ENCODE peak calls at places on chromosome 11, in four cellular contexts. J, C, I and D are unnamed samples. For H3K4me1, the result is how much of the 10 kb centered on the place peaks cover.

GRCh38 chr11:133946541-133947297 is 10.0 kb downstream of the IGSF9B start:
- DNase-seq in J (no peak), I (no peak), C (no peak), D (no peak)

GRCh38 chr11:121249039-121249663 is 43.4 kb upstream of the SC5D start:
- DNase-seq in I (peak), C (peak), J (no peak), D (no peak)

GRCh38 chr11:102410382-102410784 is 42.2 kb downstream of the TMEM123 start:
- DNase-seq in C (peak), J (no peak), I (no peak), D (no peak)

GRCh38 chr11:83033972-83034672 is 37.6 kb downstream of the RAB30 start:
- DNase-seq in J (no peak), I (no peak), C (peak), D (no peak)

GRCh38 chr11:125370561-125371389 is 125.3 kb downstream of the FEZ1 start:
- DNase-seq in C (no peak), I (no peak), J (no peak), D (no peak)

GRCh38 chr11:131351848-131352247 is 18.6 kb upstream of the NTM start:
- DNase-seq in J (no peak), C (no peak), I (no peak), D (no peak)

GRCh38 chr11:124481365-124482323 is 36.1 kb upstream of the OR8B8 start:
- DNase-seq in C (peak), I (no peak), J (no peak), D (peak)

GRCh38 chr11:62427630-62428233 is 8.9 kb downstream of the SCGB1A1 start:
- DNase-seq in J (no peak), I (no peak), C (peak), D (no peak)

GRCh38 chr11:109956124-109956793 is 136.9 kb upstream of the ZC3H12C start:
- DNase-seq in J (no peak), C (no peak), I (no peak), D (no peak)

GRCh38 chr11:124799384-124800225 is 601 bp downstream of the MSANTD2 start:
- DNase-seq in J (peak), C (peak), I (no peak), D (peak)

GRCh38 chr11:60780065-60780464 is 5.1 kb upstream of the MS4A10 start:
- DNase-seq in J (no peak), C (no peak), I (no peak), D (no peak)

GRCh38 chr11:70204466-70204799 is 1.3 kb downstream of the FADD start:
- DNase-seq in J (no peak), I (no peak), C (no peak), D (no peak)

GRCh38 chr11:3155216-3155615 is 9.9 kb downstream of the OSBPL5 start:
- DNase-seq in C (no peak), J (peak), I (no peak), D (no peak)

GRCh38 chr11:3153291-3153861 is 11.7 kb downstream of the OSBPL5 start:
- DNase-seq in I (peak), J (peak), C (peak), D (no peak)

GRCh38 chr11:3155691-3156258 is 9.3 kb downstream of the OSBPL5 start:
- DNase-seq in J (peak), C (peak), I (no peak), D (no peak)

GRCh38 chr11:3152471-3153110 is 12.5 kb downstream of the OSBPL5 start:
- DNase-seq in J (no peak), I (no peak), C (peak), D (no peak)

DNA sequence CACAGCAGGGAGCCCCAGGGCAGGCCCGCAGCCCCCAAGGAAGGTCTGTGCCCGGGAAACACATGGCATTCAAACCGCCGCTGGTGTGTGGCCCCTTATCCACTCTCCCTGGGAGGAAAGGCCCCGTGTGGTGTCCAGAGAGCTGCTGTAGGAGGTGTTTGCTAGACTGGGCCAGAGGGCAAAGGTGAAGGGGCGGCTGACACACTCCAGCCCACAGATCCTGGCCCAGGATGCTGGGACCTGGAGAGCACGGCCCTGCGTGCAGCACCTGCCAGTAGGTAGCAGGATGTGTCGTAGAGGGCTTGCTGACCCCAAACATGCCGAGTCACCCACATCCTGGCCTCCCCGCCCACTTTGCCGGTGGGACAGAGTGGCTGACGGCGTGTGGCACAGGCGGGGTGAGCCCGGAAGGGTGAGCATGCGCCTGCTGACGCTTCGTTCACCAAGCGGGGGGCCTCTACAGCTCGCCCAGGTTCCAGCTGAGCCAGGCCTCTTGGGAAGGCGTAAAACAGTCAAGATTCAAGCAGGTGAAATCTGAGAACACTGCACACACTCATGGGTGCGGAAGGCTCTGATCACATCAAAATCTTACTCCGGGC is 11.0 kb downstream of the OSBPL5 start:
- DNase-seq in I (no peak), C (peak), J (no peak), D (no peak)
- H3K4me1 ChIP-seq in I (half or more), C (under half), J (under half), D (under half)

DNA sequence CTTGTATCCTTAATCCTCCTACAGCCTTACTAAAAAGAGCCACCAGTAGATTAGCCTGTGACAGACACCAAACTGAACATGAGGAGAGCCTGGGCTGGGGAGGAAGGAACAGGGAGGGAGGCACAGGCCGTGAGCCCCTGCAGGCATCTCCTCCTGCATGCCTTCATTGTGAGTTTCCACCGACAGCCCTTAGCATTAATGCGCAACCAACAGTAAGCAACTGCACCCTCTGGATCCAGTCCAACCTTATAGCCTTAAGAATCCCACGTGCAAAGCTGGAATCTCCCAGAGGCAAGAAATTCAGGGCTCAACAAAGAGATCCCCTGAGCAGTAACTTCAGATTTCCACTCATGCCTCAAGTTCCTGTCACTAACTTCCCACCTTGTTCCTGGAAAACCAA is 84.6 kb downstream of the ETS1 start:
- DNase-seq in I (peak), J (no peak), C (peak), D (no peak)
- H3K4me1 ChIP-seq in I (half or more), J (half or more), C (half or more), D (under half)

DNA sequence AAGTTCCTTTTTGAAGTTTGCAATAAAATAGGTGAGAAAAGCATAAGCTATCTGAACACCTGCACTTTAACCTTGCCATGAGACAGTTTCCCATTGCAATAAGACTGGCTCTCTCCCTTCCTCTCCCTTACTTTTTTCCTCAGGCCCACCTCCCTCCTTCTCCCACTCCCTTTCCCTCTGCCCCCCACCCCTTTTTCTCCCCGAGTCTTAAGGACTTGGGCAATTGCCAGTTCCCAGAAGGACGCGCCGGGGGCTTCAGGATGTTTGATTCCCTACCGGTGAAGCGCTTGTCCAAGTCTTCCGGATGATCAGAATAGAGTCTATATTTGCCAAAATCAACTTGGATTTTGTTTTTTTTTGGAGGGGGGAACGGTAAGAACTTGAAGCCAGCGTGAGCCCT is 2.1 kb upstream of the DBX1 start:
- DNase-seq in I (no peak), J (no peak), C (no peak), D (no peak)
- H3K4me1 ChIP-seq in I (under half), J (under half), C (under half), D (under half)

DNA sequence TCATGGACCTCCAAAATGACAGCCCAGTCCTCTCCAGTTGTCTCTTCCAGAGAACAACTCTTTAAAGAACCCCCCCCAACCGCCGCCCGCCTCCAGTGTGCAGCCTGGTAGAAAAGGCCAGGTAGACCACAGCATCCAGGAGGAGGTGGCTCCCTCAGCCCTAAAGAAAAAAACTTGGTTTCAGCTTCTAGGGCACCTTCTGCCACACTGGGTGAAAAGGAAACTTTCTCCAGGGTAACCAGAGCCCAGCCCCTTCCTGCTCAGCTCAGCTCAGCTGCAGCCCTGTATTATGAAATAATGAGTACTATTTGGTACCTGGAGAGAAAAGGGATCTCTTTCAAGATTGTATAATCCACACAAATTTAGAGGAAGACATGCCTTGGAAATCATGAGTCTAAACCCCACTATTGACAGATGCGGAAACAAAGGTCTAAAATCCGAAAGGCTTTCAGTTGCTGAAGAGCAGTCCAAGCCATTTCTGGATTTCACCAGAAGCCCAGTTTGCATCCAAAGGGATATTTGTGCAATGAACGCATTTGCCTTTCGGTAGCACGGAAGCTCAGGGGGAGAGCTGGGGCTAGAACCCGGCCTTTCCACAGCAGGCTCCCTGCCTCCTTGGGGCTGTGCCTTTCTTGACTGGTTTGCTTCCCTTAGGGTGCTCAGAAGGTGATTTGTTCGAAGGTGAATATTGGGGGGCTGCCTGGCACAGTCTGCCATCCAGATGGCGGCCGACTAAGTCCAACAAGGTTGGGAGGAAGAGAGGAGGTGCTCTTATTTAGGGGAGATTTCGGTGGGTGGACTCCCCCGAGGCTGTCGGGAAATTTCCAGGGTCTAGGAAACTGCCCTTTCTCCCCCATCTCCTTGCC is 3.3 kb downstream of the FXYD6 start:
- DNase-seq in C (no peak), I (no peak), J (no peak), D (no peak)
- H3K4me1 ChIP-seq in C (under half), I (under half), J (half or more), D (under half)

DNA sequence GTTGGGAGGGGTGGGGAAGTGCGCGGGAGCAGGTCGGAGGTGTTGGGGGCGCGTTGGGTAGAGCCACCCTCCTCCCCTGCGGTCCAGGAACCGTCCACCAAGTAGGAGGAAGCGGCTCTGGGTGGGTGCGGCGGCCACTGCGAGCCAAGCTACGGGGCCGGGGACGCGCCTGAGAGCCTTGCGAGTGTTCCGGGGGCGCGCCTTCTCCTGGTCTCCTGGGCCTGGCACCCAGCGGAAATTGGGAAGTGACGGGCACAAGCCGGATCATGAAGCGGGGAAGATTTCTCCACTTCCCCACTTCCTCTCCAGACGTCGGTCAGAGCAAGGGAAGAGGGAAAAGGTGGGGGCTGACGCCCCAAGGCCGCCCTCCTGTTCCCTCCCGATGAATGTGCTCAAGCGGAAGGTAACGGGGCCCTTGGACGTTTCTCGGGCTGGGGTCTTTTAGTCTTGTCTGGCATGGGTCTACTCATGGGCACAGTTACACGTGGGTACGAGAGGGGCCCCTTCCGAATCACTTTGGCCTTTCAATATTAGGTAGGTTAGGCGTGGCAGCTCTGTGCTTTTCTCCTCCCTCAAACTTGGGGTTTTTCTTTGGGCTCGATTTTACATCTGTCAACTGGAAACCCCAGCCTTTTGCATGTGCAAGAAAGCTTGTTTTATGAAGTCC is 851 bp downstream of the RBM14 start:
- DNase-seq in C (peak), I (no peak), J (peak), D (no peak)
- H3K4me1 ChIP-seq in C (under half), I (under half), J (half or more), D (under half)

GRCh38 chr11:76296731-76297130 is 84.2 kb downstream of the THAP12 start:
- DNase-seq in C (no peak), I (no peak), J (no peak), D (peak)
- H3K4me1 ChIP-seq in C (under half), I (under half), J (under half), D (under half)

DNA sequence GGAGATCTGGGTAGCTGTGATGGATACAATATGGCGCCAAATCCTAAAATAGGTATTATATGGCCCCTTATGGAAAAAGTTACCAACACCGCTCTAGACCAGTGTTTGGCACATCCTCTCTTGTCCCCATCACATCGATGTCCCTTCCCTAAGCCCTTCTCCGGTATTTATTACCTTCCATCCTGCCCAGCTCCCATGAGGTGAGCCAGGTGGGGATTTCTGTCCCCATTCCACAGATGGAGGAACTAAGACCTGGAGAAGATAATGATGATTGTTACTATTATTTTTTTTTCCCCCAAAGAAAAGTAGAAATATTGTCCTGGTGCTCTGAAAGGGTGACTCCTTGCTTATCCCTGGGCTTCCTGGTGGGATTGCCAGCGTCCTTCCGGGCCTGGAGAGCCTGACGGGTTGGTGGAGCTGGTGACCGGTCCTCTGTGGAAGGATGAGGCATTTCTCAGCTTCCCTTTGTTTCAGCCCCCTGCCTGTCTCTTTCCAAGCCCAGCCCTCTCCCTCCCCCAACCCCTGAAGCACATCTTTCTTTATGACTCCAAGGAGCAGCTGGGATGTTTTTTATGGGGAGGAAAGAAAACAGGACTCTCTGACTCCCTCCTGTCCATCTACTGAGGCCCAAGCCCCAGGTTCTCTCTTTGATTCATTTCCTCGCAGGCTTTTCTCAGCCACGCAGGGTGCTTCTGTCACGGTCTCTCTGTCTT is 65.5 kb downstream of the TP53I11 start:
- DNase-seq in C (no peak), J (no peak), I (no peak), D (no peak)
- H3K4me1 ChIP-seq in C (under half), J (under half), I (under half), D (under half)

GRCh38 chr11:75344186-75344585 is 7.3 kb downstream of the ARRB1 start:
- DNase-seq in J (no peak), C (no peak), I (no peak), D (no peak)

GRCh38 chr11:75342231-75342918 is 9.1 kb downstream of the ARRB1 start:
- DNase-seq in I (no peak), C (no peak), J (no peak), D (no peak)

GRCh38 chr11:75339685-75340409 is 11.6 kb downstream of the ARRB1 start:
- DNase-seq in I (no peak), C (no peak), J (no peak), D (no peak)

GRCh38 chr11:75342966-75343870 is 8.2 kb downstream of the ARRB1 start:
- DNase-seq in I (no peak), J (peak), C (no peak), D (peak)

DNA sequence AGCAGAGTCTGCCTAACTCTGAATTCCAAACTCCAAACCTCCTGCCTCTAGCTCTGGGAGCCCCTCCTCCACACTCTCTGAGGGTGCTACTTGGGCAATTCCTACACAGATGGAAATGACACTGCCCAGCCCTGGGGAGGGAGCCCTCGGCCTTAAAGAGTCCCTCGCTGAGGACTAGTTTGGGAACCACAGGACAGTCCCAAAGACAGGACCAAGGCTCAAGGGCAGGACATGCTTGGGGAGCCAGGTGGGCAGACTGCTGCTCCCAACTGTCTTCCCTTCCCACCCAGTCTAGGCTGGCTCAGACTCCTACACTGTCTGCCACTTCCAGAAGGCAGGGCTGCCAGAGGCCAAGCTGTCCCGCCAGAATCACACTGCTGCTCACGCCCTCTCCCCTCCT is 9.9 kb downstream of the ARRB1 start:
- DNase-seq in C (no peak), I (no peak), J (no peak), D (no peak)
- H3K4me1 ChIP-seq in C (half or more), I (under half), J (half or more), D (half or more)

DNA sequence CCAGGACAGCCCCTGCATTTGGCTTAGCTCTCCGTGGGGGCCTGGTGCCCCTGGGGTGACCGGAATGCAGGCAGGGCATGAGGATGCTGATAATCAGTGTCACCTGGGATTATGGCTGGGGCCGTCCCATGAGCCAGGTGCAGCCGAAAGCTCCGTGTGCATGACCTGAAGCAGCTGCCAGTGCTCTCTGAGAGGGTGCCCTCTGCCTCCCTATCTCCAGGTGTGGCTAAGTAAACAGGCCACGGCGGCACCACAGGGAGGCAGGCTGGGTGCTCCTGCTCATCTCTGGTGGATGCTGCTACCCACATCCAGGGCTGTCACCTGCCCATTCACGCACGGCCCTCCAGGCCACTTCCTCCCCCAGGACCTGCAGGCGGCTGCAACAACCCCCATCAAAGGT is 29.8 kb downstream of the DUSP8 start:
- DNase-seq in C (no peak), J (no peak), I (no peak), D (no peak)
- H3K4me1 ChIP-seq in C (under half), J (under half), I (under half), D (under half)